ENCODE peak calls at places on chromosome 3, in four cellular contexts. W is colonic mucosa, U is PC-3, O is tibial artery. V is an unnamed sample.

GRCh38 chr3:9916734-9917680 is at the start of gene IL17RC:
- DNase-seq in U (peak), W (peak), O (peak), V (peak)

GRCh38 chr3:167653155-167653554 is 587 bp downstream of the WDR49 start:
- DNase-seq in U (no peak), O (no peak), W (no peak), V (no peak)

GRCh38 chr3:193870376-193871092 is 265.4 kb upstream of the HES1 start:
- DNase-seq in U (peak), W (no peak), O (no peak), V (no peak)

GRCh38 chr3:11850003-11850402 is 3.3 kb upstream of the TAMM41 start:
- DNase-seq in U (no peak), W (no peak), O (no peak), V (no peak)

GRCh38 chr3:172152869-172153268 is 113.5 kb downstream of the FNDC3B start:
- DNase-seq in W (no peak), O (no peak), U (peak), V (no peak)

GRCh38 chr3:127104586-127104985 is 88.3 kb upstream of the PRR23E start:
- DNase-seq in U (no peak), W (no peak), O (no peak), V (no peak)

GRCh38 chr3:170244566-170244965 is 22.3 kb downstream of the PRKCI start:
- DNase-seq in O (no peak), U (peak), W (no peak), V (no peak)

GRCh38 chr3:167113466-167113865 is 266.6 kb downstream of the ZBBX start:
- DNase-seq in U (no peak), W (no peak), O (no peak), V (no peak)

GRCh38 chr3:116038968-116039950 is 406.0 kb downstream of the LSAMP start:
- DNase-seq in W (no peak), U (no peak), O (no peak), V (no peak)

GRCh38 chr3:153599685-153600084 is 437.7 kb downstream of the RAP2B start:
- DNase-seq in O (peak), W (no peak), U (peak), V (no peak)

GRCh38 chr3:1775321-1775720 is 323.3 kb upstream of the CNTN4 start:
- DNase-seq in W (no peak), O (no peak), U (no peak), V (no peak)

GRCh38 chr3:138327831-138328230 is 1.8 kb downstream of the NME9 start:
- DNase-seq in U (peak), W (no peak), O (no peak), V (no peak)

GRCh38 chr3:31567036-31567435 is 34.3 kb downstream of the STT3B start:
- DNase-seq in W (no peak), U (peak), O (no peak), V (no peak)

GRCh38 chr3:17894434-17895060 is 152.1 kb upstream of the TBC1D5 start:
- DNase-seq in W (peak), O (no peak), U (peak), V (no peak)

GRCh38 chr3:66037330-66037985 is 1.3 kb downstream of the MAGI1 start:
- DNase-seq in W (peak), O (peak), U (peak), V (no peak)

GRCh38 chr3:46731795-46732194 is 14.1 kb upstream of the PRSS50 start:
- DNase-seq in O (no peak), U (no peak), W (no peak), V (peak)

GRCh38 chr3:95923496-95924210 is 890.7 kb upstream of the EPHA6 start:
- DNase-seq in O (peak), U (peak), W (peak), V (no peak)

GRCh38 chr3:45225465-45226205 is 452 bp downstream of the TMEM158 start:
- DNase-seq in W (no peak), U (peak), O (no peak), V (no peak)

GRCh38 chr3:182479335-182479734 is 314.0 kb upstream of the ATP11B start:
- DNase-seq in O (no peak), U (no peak), W (no peak), V (no peak)

GRCh38 chr3:81419196-81419595 is 342.2 kb downstream of the GBE1 start:
- DNase-seq in U (peak), W (no peak), O (no peak), V (no peak)

GRCh38 chr3:75260-75659 is 121.3 kb upstream of the CHL1 start:
- DNase-seq in W (no peak), O (no peak), U (no peak), V (no peak)

GRCh38 chr3:1843111-1843510 is 255.6 kb upstream of the CNTN4 start:
- DNase-seq in U (no peak), W (no peak), O (no peak), V (no peak)

GRCh38 chr3:43223670-43224364 is 62.5 kb upstream of the SNRK start:
- DNase-seq in U (no peak), O (no peak), W (no peak), V (no peak)
- TF ChIP-seq CTCF in U (peak), O (peak), W (no peak), V (peak)

GRCh38 chr3:52788890-52789745 is 5.5 kb upstream of the ITIH3 start:
- DNase-seq in U (no peak), W (no peak), O (no peak), V (no peak)

GRCh38 chr3:52790741-52791140 is 3.9 kb upstream of the ITIH3 start:
- DNase-seq in U (no peak), W (no peak), O (no peak), V (no peak)

GRCh38 chr3:52791396-52791795 is 3.2 kb upstream of the ITIH3 start:
- DNase-seq in U (no peak), W (no peak), O (no peak), V (no peak)

GRCh38 chr3:52789746-52790040 is 4.9 kb upstream of the ITIH3 start:
- DNase-seq in U (no peak), W (no peak), O (no peak), V (no peak)

DNA sequence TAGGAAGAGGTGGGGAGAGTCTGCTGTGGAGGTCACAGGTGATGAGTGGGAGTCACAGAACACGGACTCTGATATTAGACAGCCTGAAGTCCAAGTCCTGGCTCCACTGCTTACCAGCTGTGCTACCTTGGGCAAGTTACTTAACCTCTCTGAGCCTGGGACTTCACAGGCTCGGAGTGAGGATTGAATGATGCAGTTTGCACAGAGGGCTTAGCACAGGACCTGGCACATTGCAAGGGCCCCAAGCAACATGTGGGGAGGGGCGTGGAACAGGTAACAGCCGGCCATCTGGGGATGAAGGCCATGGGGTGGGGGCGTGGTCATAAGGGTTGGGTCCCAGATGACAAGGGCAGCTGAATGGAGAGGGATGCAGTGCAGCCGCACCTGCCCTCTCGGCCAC is 4.3 kb upstream of the ITIH3 start:
- DNase-seq in U (no peak), O (no peak), W (no peak), V (no peak)
- TF ChIP-seq CTCF in U (no peak), O (no peak), W (no peak), V (no peak)

GRCh38 chr3:101675709-101676218 is 1.2 kb downstream of the ZBTB11 start:
- DNase-seq in U (peak), W (peak), O (peak), V (no peak)
- TF ChIP-seq CTCF in U (no peak), W (no peak), O (no peak), V (no peak)

GRCh38 chr3:51386159-51386851 is 1.2 kb downstream of the MANF start:
- DNase-seq in W (no peak), U (no peak), O (no peak), V (no peak)

GRCh38 chr3:51382947-51383578 is 2.0 kb upstream of the MANF start:
- DNase-seq in O (no peak), U (no peak), W (no peak), V (no peak)

GRCh38 chr3:51385621-51386091 is 565 bp downstream of the MANF start:
- DNase-seq in O (no peak), W (no peak), U (no peak), V (no peak)

GRCh38 chr3:51384145-51384729 is 854 bp upstream of the MANF start:
- DNase-seq in U (peak), O (peak), W (peak), V (no peak)

DNA sequence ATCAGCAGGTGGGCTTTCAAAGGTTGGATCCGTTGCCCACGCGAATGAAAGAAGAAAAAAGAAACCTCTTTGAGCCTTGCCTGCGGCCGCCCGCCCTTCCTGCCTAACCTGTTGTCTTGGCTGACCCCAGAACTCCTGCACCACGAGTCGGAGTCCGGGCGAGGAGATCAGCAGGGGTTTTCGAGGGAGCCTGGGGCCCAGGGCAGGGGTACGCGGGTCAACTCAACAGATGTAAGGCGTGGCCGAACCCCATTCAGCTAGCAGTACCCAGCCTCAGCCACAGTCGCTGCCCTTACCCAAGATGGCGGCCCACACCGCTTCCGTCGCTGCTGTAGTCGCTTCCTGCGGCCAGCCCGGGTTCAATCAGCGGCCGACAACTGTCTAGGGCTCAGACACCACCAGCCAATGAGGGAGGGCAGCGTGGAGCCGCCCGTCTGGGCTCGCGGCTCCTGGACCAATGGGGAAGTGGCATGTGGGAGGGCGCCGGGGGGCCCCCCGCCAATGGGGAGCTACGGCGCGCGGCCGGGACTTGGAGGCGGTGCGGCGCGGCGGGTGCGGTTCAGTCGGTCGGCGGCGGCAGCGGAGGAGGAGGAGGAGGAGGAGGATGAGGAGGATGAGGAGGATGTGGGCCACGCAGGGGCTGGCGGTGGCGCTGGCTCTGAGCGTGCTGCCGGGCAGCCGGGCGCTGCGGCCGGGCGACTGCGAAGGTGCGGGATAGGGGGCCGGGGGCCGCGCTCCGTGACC is at the start of gene MANF:
- DNase-seq in O (peak), W (peak), U (peak), V (peak)
- TF ChIP-seq CTCF in O (peak), W (no peak), U (no peak), V (no peak)

GRCh38 chr3:197225579-197225978 is 72.8 kb downstream of the DLG1 start:
- DNase-seq in U (no peak), W (no peak), O (no peak), V (no peak)

GRCh38 chr3:197227780-197228574 is 70.4 kb downstream of the DLG1 start:
- DNase-seq in W (no peak), O (no peak), U (no peak), V (no peak)

GRCh38 chr3:197222816-197223419 is 75.5 kb downstream of the DLG1 start:
- DNase-seq in U (no peak), O (no peak), W (no peak), V (no peak)

GRCh38 chr3:197226179-197226578 is 72.2 kb downstream of the DLG1 start:
- DNase-seq in W (no peak), O (no peak), U (no peak), V (no peak)

GRCh38 chr3:197224034-197224444 is 74.4 kb downstream of the DLG1 start:
- DNase-seq in O (no peak), U (peak), W (no peak), V (no peak)
- TF ChIP-seq CTCF in O (peak), U (peak), W (peak), V (peak)

GRCh38 chr3:51637144-51637940 is 33.7 kb upstream of the TEX264 start:
- DNase-seq in W (no peak), U (peak), O (no peak), V (no peak)

GRCh38 chr3:51646091-51646490 is 25.0 kb upstream of the TEX264 start:
- DNase-seq in O (no peak), U (no peak), W (no peak), V (no peak)

GRCh38 chr3:51637941-51638471 is 33.0 kb upstream of the TEX264 start:
- DNase-seq in O (no peak), U (peak), W (peak), V (no peak)

DNA sequence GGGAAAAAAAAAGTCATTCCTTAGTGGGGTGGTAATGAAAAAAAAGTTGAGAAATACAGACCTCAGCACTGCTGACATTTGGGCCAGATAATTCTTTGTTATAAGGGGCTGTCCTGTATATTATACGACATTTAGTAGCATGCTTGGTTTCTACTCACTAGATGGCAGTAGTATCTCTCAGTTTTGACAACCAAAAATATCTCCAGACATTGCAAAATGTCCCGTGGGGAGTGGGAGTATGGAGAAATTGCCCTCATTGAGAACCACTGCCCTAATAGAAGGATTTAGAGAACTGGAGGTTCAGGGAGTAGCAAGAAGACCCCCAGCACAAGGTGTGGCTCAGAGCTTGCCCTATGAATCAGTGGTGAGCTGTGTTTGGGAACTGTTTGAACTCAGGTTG is 28.6 kb upstream of the TEX264 start:
- DNase-seq in W (no peak), U (peak), O (no peak), V (no peak)
- TF ChIP-seq CTCF in W (no peak), U (peak), O (no peak), V (peak)

V was measured in osteocyte.